ENCODE peak calls at places on chromosomes 6 and 20, in five cellular contexts. Z, O, S, T and L are unnamed samples. For H3F3A, the result is how much of the 10 kb centered on the place peaks cover.

GRCh38 chr6:115982453-115982852 is 78.2 kb downstream of the FRK start:
- DNase-seq in T (peak), Z (no peak), S (no peak), O (no peak), L (no peak)

GRCh38 chr6:106146852-106147351 is 60.8 kb downstream of the PRDM1 start:
- DNase-seq in O (peak), T (peak), Z (no peak), S (peak), L (peak)

GRCh38 chr20:37598101-37598530 is 70.4 kb upstream of the BLCAP start:
- DNase-seq in Z (peak), S (no peak), T (no peak), O (no peak), L (no peak)

GRCh38 chr6:3415490-3415889 is 41.4 kb downstream of the SLC22A23 start:
- DNase-seq in S (no peak), T (no peak), O (no peak), Z (no peak), L (no peak)

GRCh38 chr20:60512436-60512835 is 554.2 kb downstream of the CDH26 start:
- DNase-seq in T (peak), S (peak), O (no peak), Z (no peak), L (no peak)

GRCh38 chr20:53940883-53941546 is 129.4 kb downstream of the BCAS1 start:
- DNase-seq in T (peak), S (peak), O (peak), Z (peak), L (no peak)

GRCh38 chr6:36115412-36115811 is 14.9 kb upstream of the MAPK13 start:
- DNase-seq in T (no peak), O (no peak), Z (no peak), S (no peak), L (no peak)

GRCh38 chr20:24692429-24693190 is 223.2 kb downstream of the SYNDIG1 start:
- DNase-seq in S (no peak), O (no peak), T (no peak), Z (no peak), L (no peak)

GRCh38 chr6:117776441-117776840 is 101.2 kb downstream of the NUS1 start:
- DNase-seq in Z (no peak), O (no peak), S (peak), T (no peak), L (no peak)

GRCh38 chr20:3729811-3730550 is 2.5 kb upstream of the HSPA12B start:
- DNase-seq in S (no peak), Z (no peak), T (no peak), O (no peak), L (no peak)

GRCh38 chr6:3414704-3415453 is 42.0 kb downstream of the SLC22A23 start:
- DNase-seq in S (no peak), O (peak), Z (no peak), T (peak), L (peak)

GRCh38 chr6:149910721-149911151 is 12.2 kb downstream of the RAET1G start:
- DNase-seq in O (peak), S (no peak), T (no peak), Z (no peak), L (no peak)

GRCh38 chr6:5532941-5533340 is 271.6 kb downstream of the FARS2 start:
- DNase-seq in S (no peak), Z (no peak), T (no peak), O (no peak), L (no peak)

GRCh38 chr20:37948956-37949355 is 46.0 kb downstream of the VSTM2L start:
- DNase-seq in O (no peak), Z (no peak), S (no peak), T (no peak), L (no peak)

GRCh38 chr20:51084598-51084997 is 61.7 kb upstream of the KCNG1 start:
- DNase-seq in O (no peak), S (no peak), Z (peak), T (no peak), L (no peak)

GRCh38 chr6:11120273-11121005 is 8.9 kb upstream of the ERVFRD-1 start:
- DNase-seq in O (no peak), Z (no peak), S (peak), T (peak), L (peak)

GRCh38 chr6:108157972-108158441 is 7.8 kb upstream of the NR2E1 start:
- DNase-seq in O (no peak), T (no peak), S (no peak), Z (peak), L (no peak)

GRCh38 chr20:1509237-1509636 is 18.0 kb upstream of the SIRPB2 start:
- DNase-seq in Z (peak), S (peak), O (peak), T (peak), L (no peak)

GRCh38 chr6:42899871-42900270 is 16.0 kb upstream of the PTCRA start:
- DNase-seq in Z (peak), S (no peak), T (no peak), O (no peak), L (no peak)

GRCh38 chr6:168160506-168161370 is 81.7 kb upstream of the FRMD1 start:
- DNase-seq in S (no peak), Z (no peak), O (no peak), T (no peak), L (no peak)

GRCh38 chr6:94584211-94584610 is 993.1 kb upstream of the MANEA start:
- DNase-seq in T (no peak), Z (no peak), S (no peak), O (no peak), L (no peak)

GRCh38 chr20:9835302-9835701 is 3.6 kb downstream of the PAK5 start:
- DNase-seq in O (no peak), T (no peak), S (no peak), Z (no peak), L (no peak)

GRCh38 chr6:142420822-142421221 is 119.0 kb downstream of the ADGRG6 start:
- DNase-seq in Z (no peak), T (no peak), O (no peak), S (no peak), L (no peak)

GRCh38 chr6:155014715-155015300 is 19.7 kb downstream of the TIAM2 start:
- DNase-seq in Z (no peak), O (no peak), T (peak), S (no peak), L (peak)

GRCh38 chr6:161135695-161136591 is 137.9 kb downstream of the AGPAT4 start:
- DNase-seq in O (no peak), Z (no peak), S (no peak), T (no peak), L (no peak)

DNA sequence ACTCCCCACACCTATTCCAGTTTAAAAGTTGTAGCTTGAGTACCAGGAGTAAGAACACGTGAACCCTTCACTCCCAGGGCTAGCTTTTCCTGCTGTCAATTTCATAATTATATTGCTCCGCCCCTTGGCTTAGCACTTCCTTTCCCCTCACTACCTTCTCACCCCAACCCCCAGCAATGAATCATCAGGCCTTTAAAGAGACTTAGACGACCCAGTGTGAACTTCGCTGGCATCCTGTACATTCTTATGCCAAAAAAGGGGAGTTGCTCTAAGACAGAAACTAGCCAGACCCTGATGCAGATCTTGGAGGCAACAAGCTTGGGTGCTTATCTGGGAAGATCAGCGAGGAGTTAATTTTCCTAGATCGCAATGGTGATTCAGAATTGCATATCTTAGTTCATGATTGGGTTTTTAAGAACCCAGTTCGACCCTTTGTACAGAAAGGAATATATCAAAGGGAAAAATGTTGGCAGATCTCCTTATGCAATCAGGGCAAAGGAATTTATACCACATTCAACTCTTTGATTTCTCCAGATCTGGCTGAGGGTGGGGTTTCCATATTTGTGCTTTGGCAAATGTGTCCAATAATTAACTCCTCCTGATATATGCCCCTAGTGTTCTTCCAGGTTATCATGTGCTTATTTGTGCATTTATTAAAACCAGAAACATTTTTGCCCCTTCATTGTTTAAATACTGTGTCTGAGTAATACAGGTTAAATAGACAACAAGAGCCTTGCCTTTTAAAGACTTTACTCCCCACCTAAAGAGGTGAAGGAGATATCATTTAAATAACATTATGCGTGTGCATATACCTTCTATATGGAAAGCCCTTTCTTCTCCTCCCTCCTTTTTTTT is 8.1 kb upstream of the ATXN1 start:
- DNase-seq in O (no peak), T (peak), Z (no peak), S (peak), L (peak)
- H3F3A ChIP-seq in O (under half), T (under half), Z (under half), S (half or more), L (under half)

DNA sequence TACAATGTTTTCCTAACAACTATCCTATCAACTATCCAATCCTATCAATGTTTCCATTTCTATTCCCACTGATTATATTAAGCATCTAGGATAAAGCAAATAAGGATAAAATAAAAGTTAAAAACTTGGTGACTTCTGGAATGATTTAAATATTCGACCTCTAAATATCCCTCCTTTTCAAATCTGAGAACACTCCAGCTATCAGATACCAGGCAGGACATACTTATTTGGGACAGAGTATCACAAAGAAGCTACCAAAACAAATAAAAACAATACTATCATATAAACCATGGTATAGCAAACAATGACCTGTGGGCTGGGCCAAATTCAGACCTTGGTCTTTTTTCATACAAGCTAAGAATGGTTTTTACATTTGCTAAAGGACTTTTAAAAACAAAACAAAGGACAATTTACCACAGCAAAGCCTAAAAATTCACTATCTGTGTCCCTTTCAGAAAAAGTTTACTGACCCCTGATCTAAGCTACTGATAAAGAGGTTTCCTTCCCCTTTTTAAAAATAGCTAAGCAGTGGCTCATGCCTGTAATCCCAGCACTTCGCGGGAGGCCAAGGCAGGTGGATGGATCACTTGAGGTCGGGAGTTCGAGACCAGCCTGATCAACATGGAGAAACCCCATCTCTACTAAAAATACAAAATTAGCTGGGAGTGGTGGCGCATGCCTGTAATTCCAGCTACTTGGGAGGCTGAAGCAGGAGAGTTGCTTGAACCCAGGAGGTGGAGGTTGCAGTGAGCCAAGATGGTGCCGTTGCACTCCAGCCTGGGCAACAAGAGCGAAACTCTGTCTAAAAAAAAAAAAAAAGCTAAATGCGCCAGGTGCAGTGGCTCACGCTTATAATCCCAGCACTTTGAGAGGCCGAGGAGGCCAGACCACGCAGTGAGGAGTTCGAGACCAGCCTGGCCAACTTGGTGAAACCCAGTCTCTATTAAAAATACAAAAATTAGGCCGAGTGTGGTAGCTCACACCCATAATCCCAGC is 6.0 kb downstream of the NUP153 start:
- DNase-seq in T (no peak), S (no peak), O (no peak), Z (no peak), L (no peak)
- H3F3A ChIP-seq in T (under half), S (under half), O (under half), Z (under half), L (under half)

DNA sequence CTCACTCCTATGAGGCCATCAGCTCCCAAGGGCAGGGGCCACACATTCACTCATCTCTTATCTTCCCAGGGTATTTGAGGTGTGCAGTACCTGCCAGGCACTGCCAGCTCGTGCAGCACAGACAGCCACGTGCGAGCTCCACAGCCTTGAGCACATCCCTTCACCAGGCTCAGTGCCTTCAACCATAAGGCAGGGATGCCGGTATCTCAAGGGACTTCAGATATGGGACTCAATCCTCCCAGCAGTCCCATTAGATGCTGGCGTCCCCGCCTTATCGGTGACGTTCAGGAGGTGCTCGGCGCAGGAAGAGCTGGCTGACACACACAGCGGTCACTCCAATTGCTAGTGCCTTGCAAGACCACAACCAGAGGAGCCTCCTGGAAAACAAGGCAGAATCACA is 47.0 kb downstream of the EZR start:
- DNase-seq in T (no peak), S (no peak), O (no peak), Z (no peak), L (peak)
- H3F3A ChIP-seq in T (under half), S (under half), O (under half), Z (under half), L (half or more)

GRCh38 chr6:45229416-45229815 is 98.7 kb upstream of the RUNX2 start:
- DNase-seq in S (no peak), T (no peak), Z (no peak), O (no peak), L (no peak)
- H3F3A ChIP-seq in S (under half), T (under half), Z (under half), O (under half), L (under half)

GRCh38 chr6:90107721-90108364 is 188.8 kb downstream of the BACH2 start:
- DNase-seq in Z (peak), O (no peak), T (no peak), S (no peak), L (no peak)
- H3F3A ChIP-seq in Z (under half), O (under half), T (under half), S (under half), L (under half)

GRCh38 chr20:33783818-33784217 is 27.3 kb upstream of the CHMP4B start:
- DNase-seq in Z (peak), T (no peak), S (no peak), O (no peak), L (no peak)
- H3F3A ChIP-seq in Z (under half), T (under half), S (under half), O (under half), L (under half)

GRCh38 chr20:34088305-34088870 is 23.7 kb downstream of the EIF2S2 start:
- DNase-seq in O (no peak), S (no peak), Z (no peak), T (no peak), L (no peak)
- H3F3A ChIP-seq in O (half or more), S (half or more), Z (under half), T (under half), L (half or more)